ENCODE peak calls at places on chromosome 13, in nine cellular contexts. J is AG04450, H is NCI-H1694, Z is T-helper 2 cell, U is Peyer's patch, C is fibroblast of pulmonary artery, V is NCI-H1048, X is substantia nigra, A is HCEC 1CT. M is an unnamed sample.

GRCh38 chr13:50079278-50080157 is 64.3 kb downstream of the KCNRG start:
- DNase-seq in C (no peak), Z (no peak), A (no peak), U (no peak), H (no peak), X (no peak), V (no peak), J (no peak), M (no peak)

GRCh38 chr13:39016789-39017188 is 21.1 kb downstream of the PROSER1 start:
- DNase-seq in H (peak; percentile 38), V (no peak), U (no peak), J (no peak), A (no peak), C (peak; percentile 50), Z (no peak), X (no peak), M (no peak)

GRCh38 chr13:106520205-106521004 is 15.1 kb downstream of the EFNB2 start:
- DNase-seq in A (peak; percentile 14), X (no peak), H (no peak), C (peak; percentile 68), J (no peak), U (no peak), V (no peak), Z (no peak), M (no peak)

GRCh38 chr13:92727118-92727517 is 499.5 kb upstream of the GPC6 start:
- DNase-seq in V (no peak), X (no peak), C (no peak), A (peak; percentile 36), Z (no peak), J (no peak), U (no peak), H (no peak), M (no peak)

GRCh38 chr13:106372199-106373160 is 163.0 kb downstream of the EFNB2 start:
- DNase-seq in V (no peak), U (no peak), H (no peak), X (no peak), Z (no peak), A (peak; percentile 25), J (no peak), C (peak; percentile 59), M (no peak)

GRCh38 chr13:89749888-89750287 is 1597.6 kb upstream of the MIR17HG start:
- DNase-seq in U (no peak), Z (no peak), H (no peak), V (no peak), X (no peak), J (no peak), A (peak; percentile 13), C (no peak), M (no peak)

GRCh38 chr13:44107357-44108121 is 227.8 kb downstream of the LACC1 start:
- DNase-seq in J (no peak), H (no peak), Z (no peak), V (no peak), U (peak; percentile 77), A (no peak), X (no peak), C (no peak), M (no peak)

GRCh38 chr13:34458756-34459462 is 483.2 kb upstream of the NBEA start:
- DNase-seq in C (no peak), A (no peak), U (no peak), V (no peak), Z (no peak), X (no peak), H (no peak), J (no peak), M (no peak)

GRCh38 chr13:97627566-97627965 is 193.6 kb downstream of the RAP2A start:
- DNase-seq in H (no peak), C (peak; percentile 93), V (no peak), X (no peak), U (no peak), A (peak; percentile 76), J (peak; percentile 79), Z (no peak), M (peak; percentile 47)

GRCh38 chr13:74346960-74347359 is 212.8 kb upstream of the KLF12 start:
- DNase-seq in A (no peak), U (no peak), C (no peak), X (no peak), J (no peak), V (no peak), Z (no peak), H (no peak), M (no peak)

GRCh38 chr13:65966991-65967451 is 1263.1 kb downstream of the PCDH9 start:
- DNase-seq in U (no peak), J (no peak), Z (no peak), C (peak; percentile 82), X (no peak), A (peak; percentile 77), H (no peak), V (no peak), M (no peak)